ENCODE peak calls at places on chromosome 21, in six cellular contexts. B is stimulated activated naive CD4-positive, alpha-beta T cell treated with Interleukin-2 at 50 U/mL for 16 hours; J is HT1080; G is B cell; O is CD4-positive, alpha-beta memory T cell; Y is dorsolateral prefrontal cortex. F is an unnamed sample.

GRCh38 chr21:31509108-31510017 is 150.1 kb upstream of the SOD1 start:
- DNase-seq in B (peak), J (peak), G (no peak), O (peak), Y (no peak), F (no peak)

GRCh38 chr21:43206231-43207042 is 37.6 kb downstream of the CRYAA start:
- DNase-seq in B (no peak), J (no peak), G (no peak), O (no peak), Y (no peak), F (no peak)

GRCh38 chr21:42106425-42106824 is 35.3 kb downstream of the UMODL1 start:
- DNase-seq in B (no peak), J (no peak), G (no peak), O (no peak), Y (no peak), F (no peak)

GRCh38 chr21:18549214-18549905 is 145.8 kb upstream of the TMPRSS15 start:
- DNase-seq in B (no peak), J (peak), G (no peak), O (no peak), Y (no peak), F (no peak)

GRCh38 chr21:36887983-36888382 is 78.5 kb downstream of the HLCS start:
- DNase-seq in B (no peak), J (no peak), G (no peak), O (no peak), Y (no peak), F (no peak)

GRCh38 chr21:33362044-33362555 is 37.3 kb downstream of the IFNAR1 start:
- DNase-seq in B (peak), J (no peak), G (peak), O (peak), Y (no peak), F (no peak)

GRCh38 chr21:41878831-41879189 is 334 bp downstream of the PRDM15 start:
- DNase-seq in B (peak), J (peak), G (peak), O (peak), Y (peak), F (no peak)

GRCh38 chr21:41289431-41289830 is 27.2 kb upstream of the FAM3B start:
- DNase-seq in B (no peak), J (no peak), G (no peak), O (no peak), Y (no peak), F (no peak)

GRCh38 chr21:42991992-42992740 is 17.8 kb downstream of the PKNOX1 start:
- DNase-seq in B (no peak), J (peak), G (no peak), O (no peak), Y (no peak), F (no peak)

F was measured in cerebellar nuclear complex.